ENCODE peak calls at places on chromosomes 12 and 14, in ten cellular contexts. V is AG09319; Q is Calu3; A is activated T-cell treated with anti-CD3 and anti-CD28 coated beads for 48 hours; L is pancreas; C is lung; M is EH; I is NAMALWA; K is memory B cell; X is activated T-helper 1 cell treated with anti-CD3 and anti-CD28 coated beads, Interleukin-2, amount 50 U/mL, for 16 hours. S is an unnamed sample.

GRCh38 chr12:7642876-7643309 is 22.8 kb downstream of the APOBEC1 start:
- DNase-seq in C (no peak), I (peak; percentile 82), L (no peak), M (peak; percentile 30), Q (peak; percentile 28), A (peak; percentile 22), K (no peak), X (no peak), V (no peak), S (peak; percentile 48)

GRCh38 chr12:103626498-103626897 is 39.4 kb downstream of the STAB2 start:
- DNase-seq in Q (peak; percentile 59), A (no peak), L (peak; percentile 33), X (no peak), M (no peak), C (no peak), I (no peak), K (no peak), V (peak; percentile 10), S (no peak)

GRCh38 chr12:28540324-28540714 is 350.1 kb downstream of the CCDC91 start:
- DNase-seq in V (no peak), I (no peak), L (no peak), A (no peak), X (no peak), C (no peak), M (peak; percentile 11), Q (no peak), K (no peak), S (no peak)

GRCh38 chr14:52266179-52266578 is 1.3 kb upstream of the PTGDR start:
- DNase-seq in Q (no peak), X (no peak), M (peak; percentile 47), K (no peak), C (no peak), I (no peak), L (peak; percentile 13), A (no peak), V (peak; percentile 61), S (no peak)

GRCh38 chr14:82431031-82431430 is 897.4 kb upstream of the SEL1L start:
- DNase-seq in X (no peak), C (no peak), L (no peak), V (no peak), M (no peak), Q (no peak), A (no peak), I (no peak), K (no peak), S (no peak)

GRCh38 chr12:121811434-121812319 is 7.9 kb downstream of the SETD1B start:
- DNase-seq in V (no peak), X (no peak), C (peak; percentile 68), Q (peak; percentile 89), A (peak; percentile 74), L (peak; percentile 76), I (peak; percentile 73), M (peak; percentile 77), K (peak; percentile 88), S (peak; percentile 24)

GRCh38 chr14:61527325-61528100 is 167.8 kb upstream of the HIF1A start:
- DNase-seq in L (peak; percentile 50), Q (peak; percentile 41), A (no peak), C (no peak), M (peak; percentile 88), V (no peak), X (no peak), K (no peak), I (no peak), S (no peak)

GRCh38 chr12:117143008-117143532 is 43.9 kb upstream of the TESC start:
- DNase-seq in M (no peak), L (peak; percentile 53), V (no peak), X (no peak), A (no peak), K (no peak), Q (peak; percentile 90), I (no peak), C (peak; percentile 42), S (no peak)

GRCh38 chr14:89444536-89445125 is 27.6 kb upstream of the FOXN3 start:
- DNase-seq in C (no peak), X (no peak), V (no peak), A (no peak), Q (no peak), K (no peak), M (peak; percentile 35), L (no peak), I (no peak), S (no peak)

GRCh38 chr12:44817687-44818086 is 58.4 kb downstream of the NELL2 start:
- DNase-seq in V (no peak), K (no peak), X (no peak), C (no peak), M (no peak), A (no peak), Q (no peak), I (no peak), L (no peak), S (no peak)

GRCh38 chr12:112905451-112906089 is 1.2 kb upstream of the OAS1 start:
- DNase-seq in C (no peak), L (no peak), A (no peak), I (no peak), K (no peak), X (no peak), V (no peak), M (no peak), Q (peak; percentile 31), S (no peak)

GRCh38 chr12:7141351-7142005 is 11.3 kb downstream of the CLSTN3 start:
- DNase-seq in M (no peak), I (no peak), A (no peak), K (no peak), X (no peak), C (no peak), L (no peak), Q (no peak), V (no peak), S (no peak)

GRCh38 chr12:125218952-125219351 is 153.7 kb downstream of the AACS start:
- DNase-seq in K (no peak), I (no peak), C (no peak), Q (no peak), M (no peak), X (no peak), V (no peak), L (no peak), A (no peak), S (no peak)

GRCh38 chr14:104333903-104334811 is 195.8 kb downstream of the KIF26A start:
- DNase-seq in V (no peak), C (no peak), I (no peak), A (no peak), M (no peak), L (no peak), Q (no peak), X (no peak), K (no peak), S (no peak)

GRCh38 chr12:21527451-21528180 is 1.5 kb downstream of the SPX start:
- DNase-seq in C (peak; percentile 38), A (peak; percentile 63), V (no peak), M (peak; percentile 67), Q (peak; percentile 52), X (peak; percentile 26), L (peak; percentile 68), K (peak; percentile 56), I (peak; percentile 82), S (peak; percentile 67)

GRCh38 chr14:81137316-81137715 is 83.4 kb downstream of the GTF2A1 start:
- DNase-seq in K (no peak), Q (no peak), X (no peak), L (no peak), M (peak; percentile 82), I (no peak), V (peak; percentile 12), C (no peak), A (no peak), S (no peak)

GRCh38 chr12:111274820-111275219 is 94.1 kb downstream of the PHETA1 start:
- DNase-seq in X (no peak), M (peak; percentile 8), V (no peak), A (no peak), C (no peak), Q (no peak), L (no peak), K (no peak), I (peak; percentile 45), S (no peak)

GRCh38 chr12:52579468-52580450 is 6.1 kb upstream of the KRT74 start:
- DNase-seq in C (no peak), L (no peak), A (no peak), X (no peak), K (no peak), V (no peak), M (no peak), I (no peak), Q (no peak), S (no peak)

GRCh38 chr12:132327351-132328171 is 1.8 kb downstream of the GALNT9 start:
- DNase-seq in I (no peak), K (no peak), A (peak; percentile 62), C (peak; percentile 46), L (no peak), M (peak; percentile 82), V (peak; percentile 24), Q (peak; percentile 34), X (no peak), S (no peak)

GRCh38 chr12:48999371-49000131 is at the start of gene DDN:
- DNase-seq in K (peak; percentile 56), C (no peak), A (peak; percentile 51), M (peak; percentile 75), Q (no peak), V (no peak), X (no peak), I (peak; percentile 90), L (no peak), S (peak; percentile 78)

GRCh38 chr12:76623929-76624328 is 64.4 kb upstream of the OSBPL8 start:
- DNase-seq in C (no peak), V (peak; percentile 25), I (no peak), Q (no peak), M (peak; percentile 88), L (no peak), K (no peak), A (no peak), X (no peak), S (no peak)